ENCODE peak calls at places on chromosome 6, in nine cellular contexts. Z is AG04450; H is CD4-positive, alpha-beta T cell; F is fibroblast of lung; K is kidney; C is progenitor cell of endocrine pancreas; D is AG09309; L is mucosa of descending colon; R is lower leg skin. A is an unnamed sample.

GRCh38 chr6:28563420-28564095 is 37.9 kb downstream of the GPX5 start:
- DNase-seq in C (no peak), L (no peak), F (no peak), D (no peak), R (no peak), K (no peak), Z (no peak), H (no peak), A (no peak)

GRCh38 chr6:110341671-110342304 is 16.4 kb downstream of the METTL24 start:
- DNase-seq in C (no peak), H (no peak), R (no peak), L (peak; percentile 32), F (no peak), K (no peak), D (no peak), Z (no peak), A (peak; percentile 89)

GRCh38 chr6:131765853-131766135 is 42.0 kb upstream of the ENPP1 start:
- DNase-seq in R (no peak), K (no peak), C (no peak), H (no peak), D (no peak), F (no peak), L (no peak), Z (no peak), A (no peak)

GRCh38 chr6:51514396-51515051 is 572.9 kb downstream of the PKHD1 start:
- DNase-seq in L (no peak), H (no peak), Z (no peak), C (no peak), D (no peak), F (peak; percentile 13), K (no peak), R (no peak), A (no peak)

GRCh38 chr6:140436023-140436811 is 1061.8 kb upstream of the CITED2 start:
- DNase-seq in H (no peak), L (no peak), F (peak; percentile 96), Z (peak; percentile 32), R (no peak), C (no peak), D (peak; percentile 95), K (no peak), A (peak; percentile 51)

GRCh38 chr6:8437813-8438212 is 2.5 kb upstream of the SLC35B3 start:
- DNase-seq in D (no peak), F (no peak), L (no peak), K (no peak), H (no peak), R (no peak), C (no peak), Z (no peak), A (no peak)

GRCh38 chr6:6466967-6467761 is 121.4 kb upstream of the LY86 start:
- DNase-seq in K (no peak), C (no peak), L (no peak), H (no peak), D (no peak), F (peak; percentile 1), Z (no peak), R (no peak), A (no peak)

GRCh38 chr6:136086686-136087085 is 163.4 kb downstream of the MTFR2 start:
- DNase-seq in C (no peak), F (no peak), R (no peak), L (no peak), D (no peak), Z (no peak), H (no peak), K (no peak), A (no peak)

GRCh38 chr6:142284419-142284818 is 17.4 kb upstream of the ADGRG6 start:
- DNase-seq in L (no peak), H (no peak), K (no peak), D (no peak), Z (no peak), F (no peak), R (no peak), C (no peak), A (no peak)

GRCh38 chr6:143941852-143942627 is 66.0 kb downstream of the PLAGL1 start:
- DNase-seq in H (peak; percentile 31), R (no peak), Z (no peak), D (peak; percentile 4), L (peak; percentile 84), K (peak; percentile 75), C (peak; percentile 19), F (peak; percentile 39), A (peak; percentile 95)

GRCh38 chr6:152086223-152086873 is 278.9 kb downstream of the ESR1 start:
- DNase-seq in F (no peak), D (no peak), L (no peak), C (no peak), R (no peak), Z (no peak), K (no peak), H (no peak), A (no peak)

GRCh38 chr6:12635813-12636212 is 80.8 kb upstream of the PHACTR1 start:
- DNase-seq in F (peak; percentile 82), C (no peak), Z (no peak), D (no peak), H (no peak), R (no peak), L (no peak), K (no peak), A (no peak)

GRCh38 chr6:12635375-12635774 is 81.2 kb upstream of the PHACTR1 start:
- DNase-seq in F (peak; percentile 1), R (no peak), H (no peak), K (no peak), D (no peak), C (no peak), Z (no peak), L (no peak), A (no peak)

GRCh38 chr6:12640438-12640837 is 76.1 kb upstream of the PHACTR1 start:
- DNase-seq in R (no peak), D (no peak), H (no peak), C (no peak), L (no peak), Z (no peak), K (no peak), F (no peak), A (no peak)

GRCh38 chr6:12637960-12638641 is 78.5 kb upstream of the PHACTR1 start:
- DNase-seq in R (no peak), D (peak; percentile 14), K (no peak), C (peak; percentile 35), F (peak; percentile 86), Z (no peak), H (peak; percentile 2), L (peak; percentile 54), A (peak; percentile 91)

GRCh38 chr6:12636336-12636735 is 80.2 kb upstream of the PHACTR1 start:
- DNase-seq in Z (no peak), K (no peak), F (no peak), C (no peak), R (no peak), L (no peak), H (no peak), D (no peak), A (no peak)
- TF ChIP-seq CTCF in Z (peak; percentile 18), K (no peak), F (no peak), C (peak; percentile 46), R (no peak), L (no peak), H (no peak), D (peak; percentile 4), A (peak; percentile 53)

GRCh38 chr6:170248111-170248805 is 42.6 kb downstream of the DLL1 start:
- DNase-seq in F (no peak), K (peak; percentile 81), Z (no peak), D (no peak), H (no peak), R (no peak), C (no peak), L (no peak), A (no peak)
- TF ChIP-seq CTCF in F (no peak), K (no peak), Z (no peak), D (no peak), H (no peak), R (no peak), C (no peak), L (no peak), A (no peak)

GRCh38 chr6:133701633-133702331 is 187.1 kb upstream of the TCF21 start:
- DNase-seq in Z (no peak), D (no peak), C (no peak), F (peak; percentile 39), R (no peak), H (no peak), L (no peak), K (peak; percentile 81), A (no peak)
- TF ChIP-seq CTCF in Z (no peak), D (no peak), C (no peak), F (no peak), R (no peak), H (no peak), L (no peak), K (no peak), A (no peak)

GRCh38 chr6:37488464-37488863 is 11.2 kb downstream of the CCDC167 start:
- DNase-seq in R (no peak), K (no peak), Z (no peak), L (no peak), C (no peak), H (no peak), D (no peak), F (no peak), A (peak; percentile 44)

GRCh38 chr6:37491161-37491829 is 8.4 kb downstream of the CCDC167 start:
- DNase-seq in D (no peak), R (no peak), L (no peak), Z (no peak), C (no peak), F (no peak), K (no peak), H (no peak), A (no peak)

GRCh38 chr6:37490466-37491015 is 9.2 kb downstream of the CCDC167 start:
- DNase-seq in Z (no peak), R (no peak), F (no peak), L (no peak), C (no peak), D (no peak), K (peak; percentile 43), H (no peak), A (no peak)

GRCh38 chr6:37487891-37488290 is 11.8 kb downstream of the CCDC167 start:
- DNase-seq in K (no peak), R (no peak), D (no peak), Z (no peak), C (no peak), H (no peak), L (no peak), F (no peak), A (peak; percentile 41)

GRCh38 chr6:37489697-37490336 is 9.9 kb downstream of the CCDC167 start:
- DNase-seq in R (no peak), D (no peak), C (no peak), H (peak; percentile 48), F (no peak), K (peak; percentile 64), L (no peak), Z (no peak), A (peak; percentile 62)
- TF ChIP-seq CTCF in R (no peak), D (no peak), C (no peak), H (peak; percentile 35), F (no peak), K (no peak), L (no peak), Z (peak; percentile 26), A (peak; percentile 43)